ENCODE peak calls at places on chromosome 10, in eight cellular contexts. G is suprapubic skin, B is H1, T is transverse colon, C is SK-N-SH, M is HepG2, X is stomach, Q is K562. W is an unnamed sample.

GRCh38 chr10:70879244-70879643 is 9.1 kb downstream of the PCBD1 start:
- DNase-seq in X (peak; percentile 42), Q (no peak), C (no peak), G (no peak), T (no peak), B (no peak), M (no peak), W (no peak)

GRCh38 chr10:59180689-59181270 is 4.3 kb downstream of the PHYHIPL start:
- DNase-seq in X (no peak), T (no peak), Q (no peak), M (no peak), G (no peak), B (no peak), C (no peak), W (no peak)

GRCh38 chr10:89118091-89118490 is 89.0 kb downstream of the CH25H start:
- DNase-seq in Q (no peak), T (no peak), B (no peak), X (no peak), G (no peak), C (no peak), M (no peak), W (no peak)

GRCh38 chr10:117454502-117454901 is 79.3 kb upstream of the PDZD8 start:
- DNase-seq in M (no peak), Q (no peak), B (no peak), X (no peak), T (no peak), G (no peak), C (no peak), W (no peak)

GRCh38 chr10:124362572-124362971 is 56.2 kb downstream of the OAT start:
- DNase-seq in B (peak; percentile 33), T (no peak), M (no peak), X (no peak), G (no peak), Q (no peak), C (no peak), W (no peak)

GRCh38 chr10:122445469-122445868 is 9.0 kb upstream of the ARMS2 start:
- DNase-seq in C (no peak), X (no peak), T (no peak), B (no peak), G (no peak), Q (no peak), M (no peak), W (no peak)

GRCh38 chr10:69316313-69317059 is 38.2 kb downstream of the HK1 start:
- DNase-seq in C (no peak), M (no peak), Q (no peak), T (no peak), G (no peak), X (no peak), B (no peak), W (no peak)

GRCh38 chr10:60537697-60538096 is 148.0 kb upstream of the ANK3 start:
- DNase-seq in G (no peak), X (no peak), Q (no peak), M (no peak), T (no peak), B (no peak), C (no peak), W (no peak)

GRCh38 chr10:21042536-21042935 is 145.4 kb upstream of the NEBL start:
- DNase-seq in X (no peak), C (no peak), T (no peak), G (no peak), Q (no peak), M (no peak), B (no peak), W (no peak)

GRCh38 chr10:103241262-103242011 is 4.2 kb upstream of the RPEL1 start:
- DNase-seq in X (peak; percentile 89), M (peak; percentile 50), T (peak; percentile 92), C (no peak), G (peak; percentile 64), B (no peak), Q (no peak), W (no peak)

GRCh38 chr10:4081691-4082111 is 296.7 kb upstream of the KLF6 start:
- DNase-seq in C (no peak), M (no peak), X (no peak), Q (no peak), B (no peak), G (no peak), T (no peak), W (no peak)

GRCh38 chr10:4086041-4086886 is 301.3 kb upstream of the KLF6 start:
- DNase-seq in M (no peak), X (no peak), B (no peak), T (no peak), C (no peak), G (no peak), Q (no peak), W (no peak)

GRCh38 chr10:4082851-4083250 is 297.8 kb upstream of the KLF6 start:
- DNase-seq in B (no peak), T (no peak), Q (no peak), G (no peak), X (no peak), M (no peak), C (no peak), W (no peak)

GRCh38 chr10:4080225-4080624 is 295.2 kb upstream of the KLF6 start:
- DNase-seq in B (no peak), X (no peak), M (no peak), T (no peak), G (no peak), C (no peak), Q (no peak), W (no peak)

DNA sequence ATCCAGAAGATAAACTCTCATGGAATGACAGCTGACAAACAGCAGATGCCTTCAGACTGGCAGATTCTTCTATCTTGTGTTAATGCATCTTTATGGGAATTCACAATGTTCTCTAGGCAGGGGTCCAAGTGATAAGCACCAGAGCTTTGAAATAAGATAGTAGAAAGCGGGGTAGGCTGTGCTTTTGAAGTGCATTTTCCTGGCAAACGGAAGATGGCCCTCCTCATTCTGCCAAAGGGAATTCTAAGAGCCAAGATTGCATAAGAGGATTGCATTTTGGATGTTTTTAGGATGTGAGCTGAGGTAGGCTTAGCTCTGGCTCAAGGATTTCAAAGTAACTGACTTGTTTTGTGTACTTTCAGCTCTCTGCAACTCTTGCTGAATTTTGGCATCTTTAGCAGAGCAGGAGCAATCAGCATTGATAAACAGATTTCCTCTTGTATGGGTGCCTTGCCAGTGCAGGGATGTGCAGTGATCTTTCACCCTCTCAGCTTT is 298.5 kb upstream of the KLF6 start:
- DNase-seq in Q (no peak), X (no peak), B (no peak), G (no peak), T (no peak), C (peak; percentile 61), M (no peak), W (peak; percentile 60)
- TF ChIP-seq POLR2AphosphoS5 in Q (no peak), X (no peak), B (no peak), G (peak; percentile 61), T (no peak), C (peak; percentile 50), M (no peak), W (peak; percentile 51)

GRCh38 chr10:133527779-133528271 is 662 bp downstream of the CYP2E1 start:
- DNase-seq in X (peak; percentile 68), G (no peak), C (no peak), B (no peak), M (no peak), T (no peak), Q (no peak), W (no peak)

GRCh38 chr10:133526957-133527588 is at the start of gene CYP2E1:
- DNase-seq in G (no peak), Q (no peak), M (no peak), C (no peak), T (no peak), B (no peak), X (no peak), W (no peak)

GRCh38 chr10:133528845-133529575 is 1.8 kb downstream of the CYP2E1 start:
- DNase-seq in X (peak; percentile 38), B (no peak), G (no peak), C (peak; percentile 54), Q (peak; percentile 40), M (no peak), T (no peak), W (no peak)

GRCh38 chr10:133529576-133529946 is 2.4 kb downstream of the CYP2E1 start:
- DNase-seq in C (no peak), T (no peak), Q (no peak), G (no peak), M (no peak), X (no peak), B (no peak), W (no peak)

GRCh38 chr10:133528296-133528844 is 1.2 kb downstream of the CYP2E1 start:
- DNase-seq in B (no peak), G (no peak), C (no peak), Q (no peak), X (no peak), T (no peak), M (no peak), W (no peak)
- H3K4me3 ChIP-seq in B (no peak overlapping the region), G (peak overlapping the region; percentile 40), C (no peak overlapping the region), Q (no peak overlapping the region), X (peak overlapping the region; percentile 44), T (no peak overlapping the region), M (no peak overlapping the region), W (peak overlapping the region; percentile 32)

DNA sequence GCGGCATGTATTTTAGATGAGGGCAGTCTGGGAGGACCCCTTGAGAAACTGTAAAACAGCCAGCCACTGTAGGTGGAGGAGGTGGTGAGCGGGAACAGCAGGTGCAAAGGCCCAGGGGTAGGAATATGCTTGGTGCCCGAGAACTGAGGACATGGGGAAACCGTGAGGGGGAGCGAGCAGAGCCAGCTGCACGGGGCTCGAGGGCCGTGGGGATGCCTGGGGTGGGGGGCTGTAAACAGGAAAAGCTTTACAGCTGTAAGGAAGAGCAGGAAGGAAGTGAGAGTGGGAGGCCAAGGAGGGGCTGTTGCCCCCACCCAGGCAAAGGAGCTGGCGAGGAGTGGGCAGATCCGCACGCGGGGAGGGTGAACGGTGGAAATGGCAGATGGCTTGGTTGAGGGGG is 34.3 kb downstream of the ZMIZ1 start:
- DNase-seq in B (no peak), C (no peak), G (no peak), X (no peak), T (no peak), Q (no peak), M (no peak), W (no peak)
- TF ChIP-seq EP300 in B (no peak), C (no peak), G (no peak), X (no peak), T (no peak), Q (no peak), M (no peak), W (no peak)

DNA sequence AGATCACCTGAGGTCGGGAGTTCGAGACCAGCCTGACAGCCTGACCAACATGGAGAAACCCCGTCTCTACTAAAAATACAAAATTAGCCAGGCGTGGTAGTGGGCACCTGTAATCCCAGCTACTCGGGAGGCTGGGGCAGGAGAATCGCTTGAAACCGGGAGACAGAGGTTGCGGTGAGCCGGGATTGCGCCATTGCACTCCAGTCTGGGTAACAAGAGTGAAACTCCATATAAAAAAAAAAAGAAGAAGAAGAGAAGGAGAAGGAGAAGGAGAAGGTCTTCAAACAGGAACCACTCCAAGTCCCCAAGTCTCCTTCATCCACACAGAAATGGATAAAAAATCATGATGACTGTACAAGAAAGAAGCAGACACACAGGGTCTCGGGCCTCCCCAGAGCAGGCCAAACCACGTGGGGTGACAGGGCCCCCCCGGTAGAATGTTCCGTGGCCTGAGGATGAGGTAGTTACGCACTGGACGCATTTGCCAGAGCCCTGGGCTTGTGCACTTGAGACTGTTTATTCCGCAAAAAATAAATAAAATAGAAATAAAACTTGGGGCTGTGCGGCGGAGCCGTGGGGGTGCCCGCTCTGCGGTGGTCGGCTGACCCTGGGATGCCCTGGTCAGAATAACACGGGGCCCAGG is 15.8 kb downstream of the VENTX start:
- DNase-seq in M (no peak), X (no peak), G (no peak), B (no peak), Q (no peak), T (no peak), C (no peak), W (no peak)
- TF ChIP-seq POLR2AphosphoS5 in M (no peak), X (no peak), G (no peak), B (no peak), Q (no peak), T (no peak), C (no peak), W (no peak)

W was measured in sigmoid colon.